ENCODE peak calls at places on chromosome 13, in four cellular contexts. L is HepG2, N is K562, U is GM12878. A is an unnamed sample.

GRCh38 chr13:37129867-37130266 is 24.4 kb upstream of the CSNK1A1L start:
- DNase-seq in L (no peak), N (no peak), U (no peak), A (no peak)

GRCh38 chr13:79741006-79741405 is 260.1 kb downstream of the NDFIP2 start:
- DNase-seq in L (peak; percentile 28), N (no peak), U (no peak), A (peak; percentile 54)

GRCh38 chr13:101416181-101417042 is at the start of gene NALCN:
- DNase-seq in L (no peak), N (no peak), U (no peak), A (peak; percentile 16)

GRCh38 chr13:90171649-90172048 is 1175.8 kb upstream of the MIR17HG start:
- DNase-seq in L (no peak), N (no peak), U (no peak), A (no peak)

GRCh38 chr13:77448689-77449088 is 86.8 kb upstream of the SCEL start:
- DNase-seq in L (no peak), N (no peak), U (no peak), A (no peak)

GRCh38 chr13:108834193-108834592 is 204.8 kb downstream of the MYO16 start:
- DNase-seq in L (no peak), N (no peak), U (no peak), A (no peak)

GRCh38 chr13:29496241-29496712 is 99.2 kb downstream of the SLC7A1 start:
- DNase-seq in L (no peak), N (no peak), U (no peak), A (no peak)

GRCh38 chr13:40933508-40933907 is 85.6 kb downstream of the ELF1 start:
- DNase-seq in L (no peak), N (no peak), U (peak; percentile 20), A (no peak)

GRCh38 chr13:98508280-98509074 is 68.4 kb downstream of the STK24 start:
- DNase-seq in L (peak; percentile 35), N (no peak), U (no peak), A (no peak)

GRCh38 chr13:43114504-43114903 is 91.1 kb downstream of the DNAJC15 start:
- DNase-seq in L (no peak), N (no peak), U (no peak), A (no peak)

DNA sequence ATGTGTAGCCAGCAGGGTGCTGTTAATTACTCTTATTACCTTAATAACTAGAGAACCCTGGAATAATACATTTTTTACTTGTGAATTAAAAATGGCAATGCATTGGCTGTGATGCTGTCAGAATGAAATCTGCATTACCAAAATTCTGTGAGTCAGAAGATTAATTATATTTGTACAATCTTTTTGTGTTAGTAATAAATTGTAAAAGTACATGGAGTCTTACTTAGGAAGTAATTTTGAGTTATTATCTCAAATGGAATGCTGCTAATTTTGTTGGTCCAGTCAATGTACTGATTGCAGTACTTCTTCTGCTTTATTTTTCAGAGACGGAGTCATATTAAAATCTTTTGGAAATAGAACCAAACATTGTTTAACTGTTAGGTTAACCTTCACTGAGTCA is 152.0 kb upstream of the SLC10A2 start:
- DNase-seq in L (no peak), N (no peak), U (no peak), A (no peak)
- TF ChIP-seq SP1 in L (no peak), N (no peak), U (no peak), A (no peak)

GRCh38 chr13:112474869-112475268 is 98.7 kb downstream of the SPACA7 start:
- DNase-seq in L (no peak), N (no peak), U (no peak), A (no peak)
- TF ChIP-seq TARDBP in L (no peak), N (no peak), U (no peak), A (no peak)

GRCh38 chr13:113651511-113652403 is 6.2 kb downstream of the ATP4B start:
- DNase-seq in L (no peak), N (no peak), U (no peak), A (no peak)
- TF ChIP-seq SP1 in L (no peak), N (no peak), U (no peak), A (no peak)

GRCh38 chr13:21675095-21676007 is 4.5 kb downstream of the FGF9 start:
- DNase-seq in L (no peak), N (no peak), U (no peak), A (peak; percentile 9)
- TF ChIP-seq TARDBP in L (no peak), N (no peak), U (no peak), A (no peak)

GRCh38 chr13:113148940-113149503 is 9.4 kb upstream of the PROZ start:
- DNase-seq in L (no peak), N (no peak), U (no peak), A (no peak)

GRCh38 chr13:113146750-113147149 is 11.7 kb upstream of the PROZ start:
- DNase-seq in L (no peak), N (no peak), U (no peak), A (no peak)

GRCh38 chr13:113149711-113150544 is 8.5 kb upstream of the PROZ start:
- DNase-seq in L (peak; percentile 91), N (no peak), U (no peak), A (no peak)

GRCh38 chr13:113147206-113147605 is 11.2 kb upstream of the PROZ start:
- DNase-seq in L (no peak), N (no peak), U (no peak), A (no peak)

DNA sequence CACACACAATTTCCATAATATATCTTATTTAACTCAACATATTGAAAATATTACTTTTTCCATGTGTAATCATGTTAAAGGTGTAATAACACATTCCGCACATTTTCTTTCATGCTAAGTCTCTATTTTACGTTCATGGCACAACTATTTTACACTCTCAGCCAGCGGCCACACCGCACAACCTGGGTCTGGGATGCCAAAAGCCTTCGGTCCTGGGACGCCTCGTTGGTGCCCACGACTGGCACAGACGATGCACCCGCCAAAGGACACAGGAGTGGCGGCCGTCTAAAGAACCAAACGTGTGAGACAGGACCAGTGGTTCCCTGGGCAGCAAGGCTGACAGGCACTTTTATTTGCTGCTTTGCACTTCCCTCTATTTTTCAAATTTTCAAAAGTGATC is 10.0 kb upstream of the PROZ start:
- DNase-seq in L (no peak), N (no peak), U (no peak), A (no peak)
- TF ChIP-seq SP1 in L (no peak), N (no peak), U (no peak), A (no peak)

GRCh38 chr13:65913173-65913572 is 1317.0 kb downstream of the PCDH9 start:
- DNase-seq in L (no peak), N (no peak), U (no peak), A (no peak)
- TF ChIP-seq TARDBP in L (no peak), N (no peak), U (no peak), A (no peak)

GRCh38 chr13:45402641-45403040 is 15.5 kb downstream of the SLC25A30 start:
- DNase-seq in L (no peak), N (no peak), U (no peak), A (no peak)
- TF ChIP-seq SP1 in L (no peak), N (no peak), U (no peak), A (no peak)

DNA sequence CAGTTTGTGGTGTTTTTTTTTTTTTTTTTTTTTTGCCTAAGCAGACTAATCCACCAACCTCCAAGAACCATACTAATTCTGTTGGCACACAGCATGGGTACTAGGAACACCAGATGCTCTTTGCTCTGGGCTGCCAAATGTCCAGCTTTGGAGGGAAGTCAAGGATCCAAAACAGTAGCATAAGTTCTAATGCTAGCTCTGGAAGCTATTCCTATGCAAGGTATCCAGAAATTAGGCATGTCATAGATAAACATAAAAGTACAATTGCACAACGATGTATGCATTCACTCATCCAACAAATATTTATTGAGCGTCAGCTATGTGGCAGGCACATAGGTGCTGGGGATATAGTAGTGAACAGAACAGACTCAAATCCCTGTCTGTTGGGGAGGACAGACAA is 64.4 kb upstream of the WDFY2 start:
- DNase-seq in L (peak; percentile 52), N (no peak), U (no peak), A (no peak)
- TF ChIP-seq TARDBP in L (no peak), N (no peak), U (no peak), A (no peak)

GRCh38 chr13:27424246-27425150 is at the start of gene GTF3A:
- DNase-seq in L (peak; percentile 59), N (peak; percentile 87), U (peak; percentile 71), A (peak; percentile 96)

GRCh38 chr13:27425151-27425917 is 915 bp downstream of the GTF3A start:
- DNase-seq in L (no peak), N (no peak), U (no peak), A (no peak)

GRCh38 chr13:27427663-27428062 is 3.2 kb downstream of the GTF3A start:
- DNase-seq in L (no peak), N (no peak), U (no peak), A (no peak)

GRCh38 chr13:27428160-27428559 is 3.7 kb downstream of the GTF3A start:
- DNase-seq in L (no peak), N (peak; percentile 67), U (no peak), A (no peak)

GRCh38 chr13:27425918-27426630 is 1.7 kb downstream of the GTF3A start:
- DNase-seq in L (peak; percentile 62), N (peak; percentile 81), U (peak; percentile 68), A (peak; percentile 66)
- TF ChIP-seq SP1 in L (no peak), N (no peak), U (no peak), A (no peak)